ENCODE peak calls at places on chromosomes 3 and 15, in nine cellular contexts. Q is Panc1; W is activated CD4-positive, alpha-beta T cell treated with anti-CD3 and anti-CD28 coated beads for 1 hour; P is EL; Z is OCI-LY7; F is NCI-H748 treated with DMSO at 0.1 percent for 48 hours; Y is neuronal stem cell; L is dorsolateral prefrontal cortex; S is Right ventricle myocardium superior. R is an unnamed sample.

GRCh38 chr3:104673981-104674380 is 692.7 kb upstream of the ALCAM start:
- DNase-seq in S (no peak), Y (no peak), Z (no peak), Q (no peak), W (no peak), P (peak), L (no peak), F (no peak), R (no peak)

GRCh38 chr3:172098698-172099494 is 59.5 kb downstream of the FNDC3B start:
- DNase-seq in W (no peak), Y (no peak), Z (no peak), F (peak), P (no peak), L (no peak), S (no peak), Q (no peak), R (peak)

GRCh38 chr15:95325763-95326688 is 1004.5 kb upstream of the NR2F2 start:
- DNase-seq in F (no peak), S (no peak), Q (no peak), Y (no peak), L (no peak), W (no peak), P (no peak), Z (no peak), R (peak)

GRCh38 chr3:53080612-53081205 is 34.8 kb upstream of the SFMBT1 start:
- DNase-seq in P (no peak), S (no peak), Z (no peak), W (no peak), Q (no peak), Y (no peak), F (no peak), L (no peak), R (no peak)

GRCh38 chr15:22224241-22224671 is 143.9 kb downstream of the OR4M2 start:
- DNase-seq in F (no peak), Q (no peak), Z (peak), P (no peak), Y (no peak), W (peak), L (no peak), S (peak), R (no peak)

GRCh38 chr15:58597943-58598828 is 151.3 kb downstream of the ADAM10 start:
- DNase-seq in L (no peak), S (no peak), Q (no peak), P (no peak), Z (no peak), F (no peak), Y (no peak), W (no peak), R (no peak)

GRCh38 chr3:108182339-108182738 is 39.9 kb downstream of the IFT57 start:
- DNase-seq in S (no peak), W (no peak), L (no peak), F (peak), Y (no peak), Q (no peak), P (peak), Z (no peak), R (no peak)

GRCh38 chr3:10783360-10784346 is 32.4 kb upstream of the SLC6A11 start:
- DNase-seq in Q (peak), F (no peak), L (no peak), W (no peak), Y (peak), Z (peak), S (no peak), P (peak), R (peak)

GRCh38 chr3:45170071-45170470 is 23.9 kb upstream of the CDCP1 start:
- DNase-seq in W (no peak), L (no peak), S (peak), P (no peak), F (no peak), Z (no peak), Y (no peak), Q (no peak), R (peak)

GRCh38 chr3:114848643-114849350 is 298.3 kb downstream of the ZBTB20 start:
- DNase-seq in Z (no peak), Y (no peak), Q (no peak), P (no peak), W (no peak), L (peak), F (no peak), S (no peak), R (no peak)

GRCh38 chr3:125163739-125164601 is 48.6 kb downstream of the SLC12A8 start:
- DNase-seq in Q (peak), Z (peak), S (peak), F (no peak), Y (no peak), L (no peak), W (no peak), P (peak), R (no peak)

GRCh38 chr3:168213920-168214319 is 118.2 kb upstream of the GOLIM4 start:
- DNase-seq in F (no peak), W (no peak), Y (no peak), S (no peak), Q (no peak), P (peak), L (no peak), Z (peak), R (no peak)

GRCh38 chr3:125310623-125311076 is 64.5 kb downstream of the ZNF148 start:
- DNase-seq in F (no peak), Y (no peak), W (peak), P (no peak), Q (no peak), S (no peak), Z (no peak), L (no peak), R (peak)

GRCh38 chr3:29338377-29338776 is 57.5 kb downstream of the RBMS3 start:
- DNase-seq in L (no peak), P (no peak), Z (no peak), S (no peak), W (no peak), F (no peak), Y (no peak), Q (no peak), R (no peak)

GRCh38 chr3:51338632-51339031 is 46.5 kb upstream of the MANF start:
- DNase-seq in P (no peak), L (no peak), Y (no peak), Z (no peak), Q (no peak), S (no peak), W (no peak), F (no peak), R (peak)

GRCh38 chr15:84949845-84950569 is 31.6 kb upstream of the PDE8A start:
- DNase-seq in Y (no peak), Z (no peak), S (no peak), W (no peak), P (no peak), Q (no peak), L (no peak), F (no peak), R (no peak)

GRCh38 chr3:50236484-50237132 is 604 bp downstream of the GNAI2 start:
- DNase-seq in Y (no peak), Z (no peak), Q (no peak), W (no peak), S (no peak), F (no peak), P (no peak), L (no peak), R (no peak)

GRCh38 chr15:92158426-92158825 is 235.3 kb upstream of the ST8SIA2 start:
- DNase-seq in Y (no peak), S (no peak), P (no peak), Q (peak), L (no peak), W (peak), Z (no peak), F (no peak), R (peak)

GRCh38 chr15:89828324-89829145 is 13.9 kb upstream of the ANPEP start:
- DNase-seq in Y (no peak), S (peak), L (no peak), W (no peak), P (peak), F (no peak), Z (no peak), Q (no peak), R (peak)

GRCh38 chr15:63939531-63940130 is 105.9 kb upstream of the HERC1 start:
- DNase-seq in W (no peak), S (peak), F (no peak), P (peak), Y (no peak), Q (no peak), L (no peak), Z (no peak), R (peak)

GRCh38 chr3:80889643-80890042 is 871.8 kb downstream of the GBE1 start:
- DNase-seq in W (no peak), S (no peak), Q (no peak), Z (no peak), L (no peak), F (no peak), P (no peak), Y (no peak), R (peak)

GRCh38 chr15:31304736-31305365 is 21.8 kb upstream of the KLF13 start:
- DNase-seq in Y (no peak), L (no peak), W (no peak), Q (no peak), P (no peak), Z (peak), S (no peak), F (peak), R (no peak)

GRCh38 chr3:71245052-71245488 is 338.5 kb downstream of the FOXP1 start:
- DNase-seq in W (no peak), Z (no peak), Y (no peak), P (peak), S (no peak), F (no peak), L (no peak), Q (no peak), R (peak)

GRCh38 chr3:154275965-154276364 is 48.3 kb downstream of the DHX36 start:
- DNase-seq in L (no peak), P (no peak), Q (no peak), W (no peak), F (peak), S (no peak), Z (no peak), Y (no peak), R (no peak)

R was measured in renal cortical epithelial cell.